ENCODE peak calls at places on chromosomes 16 and 17, in six cellular contexts. A is heart left ventricle, B is sigmoid colon, W is cardiac muscle cell, F is ovary, D is tibial nerve. L is an unnamed sample. For H3K4me1 and H3K9me3, the result is how much of the 10 kb centered on the place peaks cover.

GRCh38 chr17:77847211-77848085 is 111.1 kb upstream of the TNRC6C start:
- DNase-seq in A (no peak), D (no peak), W (no peak), B (no peak), F (no peak), L (no peak)

GRCh38 chr17:57109393-57110151 is 24.5 kb downstream of the AKAP1 start:
- DNase-seq in F (peak), B (peak), W (peak), D (no peak), A (peak), L (no peak)

GRCh38 chr16:15783985-15784384 is 72.8 kb downstream of the MYH11 start:
- DNase-seq in F (no peak), B (no peak), W (no peak), A (no peak), D (no peak), L (no peak)

GRCh38 chr16:65725156-65725845 is 603.4 kb upstream of the CDH11 start:
- DNase-seq in F (peak), D (no peak), B (no peak), W (no peak), A (no peak), L (no peak)

GRCh38 chr17:12231027-12231682 is 210.5 kb downstream of the MAP2K4 start:
- DNase-seq in D (no peak), F (no peak), A (no peak), B (peak), W (no peak), L (no peak)

GRCh38 chr17:8105957-8106398 is 12.3 kb downstream of the ALOXE3 start:
- DNase-seq in A (no peak), W (no peak), D (no peak), F (no peak), B (no peak), L (no peak)

GRCh38 chr16:77905356-77905920 is 116.9 kb upstream of the CLEC3A start:
- DNase-seq in W (no peak), F (no peak), A (no peak), B (no peak), D (no peak), L (no peak)

GRCh38 chr16:29816694-29817441 is 916 bp downstream of the PAGR1 start:
- DNase-seq in B (peak), D (no peak), A (peak), F (peak), W (peak), L (peak)

GRCh38 chr17:78696016-78696992 is 85.8 kb downstream of the CYTH1 start:
- DNase-seq in A (no peak), W (no peak), D (no peak), B (no peak), F (no peak), L (no peak)

GRCh38 chr17:30922235-30922993 is 669 bp downstream of the ADAP2 start:
- DNase-seq in W (peak), B (peak), D (no peak), F (no peak), A (peak), L (no peak)

GRCh38 chr17:49775546-49776260 is 11.8 kb upstream of the FAM117A start:
- DNase-seq in W (no peak), F (no peak), B (no peak), A (no peak), D (no peak), L (no peak)

GRCh38 chr17:80970044-80970761 is 21.4 kb upstream of the CHMP6 start:
- DNase-seq in F (peak), A (peak), W (no peak), B (peak), D (peak), L (peak)

GRCh38 chr17:39609416-39610025 is 1.8 kb upstream of the NEUROD2 start:
- DNase-seq in F (no peak), D (no peak), W (no peak), B (no peak), A (no peak), L (no peak)

DNA sequence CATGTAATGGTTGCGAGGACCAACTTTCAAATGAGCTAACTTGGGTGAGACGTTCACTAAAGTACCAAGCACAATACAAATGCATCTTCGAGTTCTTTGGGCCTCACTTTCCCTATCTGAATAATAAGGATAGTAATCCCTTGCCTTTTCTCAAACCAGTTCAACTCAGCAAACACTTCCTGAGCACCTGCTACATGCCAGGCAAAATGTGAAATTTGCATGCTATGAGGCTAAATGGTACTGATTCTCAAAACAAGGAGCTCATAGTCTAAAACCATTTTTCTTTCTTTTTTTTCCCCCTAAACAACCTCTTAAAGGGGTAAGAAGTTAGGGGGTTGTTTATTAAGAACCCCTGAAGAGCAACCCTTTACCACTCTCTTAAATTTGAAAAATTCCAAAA is 101.4 kb upstream of the HLF start:
- DNase-seq in A (no peak), B (no peak), W (no peak), F (no peak), D (no peak), L (peak)
- H3K4me1 ChIP-seq in A (under half), B (under half), W (under half), F (under half), D (under half), L (under half)

DNA sequence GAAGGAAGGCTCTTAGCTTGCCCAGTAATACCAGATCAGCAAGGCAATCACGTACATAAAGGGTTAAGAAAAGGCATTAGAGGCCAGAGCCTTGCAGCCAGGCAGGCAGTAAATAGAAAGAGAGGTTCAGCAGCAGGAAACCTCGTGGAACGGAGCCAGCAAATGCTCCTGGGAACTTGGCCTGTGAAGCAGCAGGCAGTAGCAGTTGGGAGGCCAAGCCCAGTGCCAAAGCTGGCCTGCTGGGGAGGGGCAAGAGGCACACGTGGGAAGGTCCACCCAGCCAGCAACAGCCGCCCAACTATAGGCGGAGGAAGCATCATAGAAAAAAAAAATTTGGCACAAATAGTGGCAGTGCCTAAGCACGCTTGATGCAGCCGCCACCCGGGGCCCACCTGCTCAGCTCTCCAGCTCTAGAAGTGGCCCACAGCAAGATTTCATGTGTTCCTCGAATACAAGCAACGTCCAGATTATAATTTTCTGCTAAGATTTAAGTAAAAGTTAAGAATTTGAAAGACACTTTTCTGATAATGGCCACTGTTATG is 2339.5 kb downstream of the TP53TG3F start:
- DNase-seq in D (no peak), F (no peak), B (no peak), W (no peak), A (peak), L (peak)
- H3K9me3 ChIP-seq in D (under half), F (under half), B (under half), W (under half), A (under half), L (under half)

GRCh38 chr17:55416470-55417052 is 5.1 kb downstream of the MMD start:
- DNase-seq in D (no peak), W (peak), A (no peak), F (no peak), B (no peak), L (no peak)

GRCh38 chr17:55413825-55414489 is 7.7 kb downstream of the MMD start:
- DNase-seq in F (no peak), A (no peak), D (no peak), B (no peak), W (no peak), L (no peak)

GRCh38 chr17:55417411-55418268 is 4.0 kb downstream of the MMD start:
- DNase-seq in W (no peak), B (no peak), F (no peak), D (no peak), A (no peak), L (no peak)

GRCh38 chr17:55416000-55416399 is 5.6 kb downstream of the MMD start:
- DNase-seq in W (peak), F (no peak), A (no peak), B (no peak), D (no peak), L (no peak)

GRCh38 chr17:55414983-55415382 is 6.7 kb downstream of the MMD start:
- DNase-seq in B (no peak), W (no peak), F (no peak), A (no peak), D (no peak), L (no peak)
- H3K4me1 ChIP-seq in B (under half), W (under half), F (under half), A (under half), D (under half), L (under half)

GRCh38 chr16:35725949-35726348 is 2266.5 kb downstream of the TP53TG3F start:
- DNase-seq in F (no peak), D (no peak), W (no peak), A (no peak), B (no peak), L (no peak)
- H3K9me3 ChIP-seq in F (under half), D (under half), W (under half), A (under half), B (under half), L (under half)

GRCh38 chr16:84360170-84360569 is 8.2 kb upstream of the ATP2C2 start:
- DNase-seq in A (no peak), D (no peak), F (no peak), W (no peak), B (no peak), L (no peak)
- H3K4me1 ChIP-seq in A (under half), D (under half), F (under half), W (under half), B (under half), L (under half)

DNA sequence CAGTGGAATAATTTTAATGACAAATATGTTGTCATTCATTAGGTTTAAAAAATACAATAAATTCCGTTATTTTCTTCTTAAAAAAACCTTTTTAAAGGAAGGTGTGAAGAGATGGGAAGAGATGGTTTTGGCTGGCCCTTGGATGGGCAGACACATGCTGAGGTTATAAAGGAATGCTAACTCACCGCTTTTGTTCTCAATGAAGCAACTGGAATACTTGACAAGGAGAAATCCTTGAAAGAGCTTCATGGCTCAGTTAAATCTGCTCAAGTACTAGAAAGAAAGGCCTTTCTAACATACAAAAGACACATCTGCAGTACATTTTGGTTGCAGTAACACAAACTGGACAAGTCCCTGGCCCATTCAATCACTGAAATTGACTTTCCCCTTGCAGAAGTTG is 158.3 kb upstream of the KCNJ16 start:
- DNase-seq in F (no peak), W (no peak), A (no peak), D (no peak), B (no peak), L (no peak)
- H3K9me3 ChIP-seq in F (under half), W (under half), A (under half), D (under half), B (under half), L (under half)

GRCh38 chr17:46169913-46170312 is 23.3 kb downstream of the KANSL1 start:
- DNase-seq in W (no peak), F (no peak), A (no peak), D (no peak), B (no peak), L (no peak)
- H3K4me1 ChIP-seq in W (under half), F (under half), A (half or more), D (under half), B (half or more), L (under half)

GRCh38 chr16:35637683-35638082 is 2178.3 kb downstream of the TP53TG3F start:
- DNase-seq in A (no peak), B (no peak), D (no peak), W (no peak), F (no peak), L (no peak)
- H3K9me3 ChIP-seq in A (under half), B (under half), D (under half), W (under half), F (under half), L (under half)

DNA sequence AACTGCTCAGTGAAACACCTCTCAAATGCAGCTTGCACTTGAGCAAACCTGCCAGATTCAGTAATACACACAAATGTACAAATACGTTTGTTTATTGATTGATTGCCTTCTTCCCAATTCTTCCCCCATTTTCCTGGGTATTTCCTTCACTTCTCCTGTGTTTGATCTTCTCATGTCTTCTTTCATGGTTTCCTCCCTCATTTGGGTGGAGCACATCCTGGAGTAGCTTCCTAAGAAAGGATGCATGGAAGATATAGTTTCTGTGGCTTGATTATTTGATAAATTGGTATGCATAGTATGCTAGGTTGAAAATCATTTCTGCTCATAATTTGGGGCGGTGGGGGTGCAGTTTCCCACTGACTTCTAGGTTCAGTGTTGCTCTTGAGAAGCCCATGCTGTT is 28.8 kb downstream of the JPH3 start:
- DNase-seq in B (no peak), A (no peak), D (no peak), W (no peak), F (no peak), L (no peak)
- H3K4me1 ChIP-seq in B (under half), A (under half), D (under half), W (under half), F (under half), L (under half)

L was measured in SJCRH30.